ENCODE peak calls at places on chromosomes 1 and 21, in four cellular contexts. C is GM10248, D is right atrium auricular region, E is upper lobe of right lung. A is an unnamed sample.

GRCh38 chr1:31372961-31373896 is at the start of gene FABP3:
- DNase-seq in C (peak), D (peak), E (peak), A (peak)

GRCh38 chr1:51653127-51653526 is 36.2 kb downstream of the OSBPL9 start:
- DNase-seq in E (no peak), C (no peak), D (no peak), A (no peak)

GRCh38 chr1:83761084-83761760 is 237.7 kb downstream of the TTLL7 start:
- DNase-seq in D (no peak), C (peak), E (no peak), A (peak)

GRCh38 chr1:43452789-43453441 is 816 bp downstream of the HYI start:
- DNase-seq in E (no peak), C (no peak), D (no peak), A (no peak)

GRCh38 chr1:115323366-115324004 is 14.6 kb downstream of the NGF start:
- DNase-seq in C (no peak), D (no peak), E (no peak), A (no peak)

GRCh38 chr1:117020526-117021156 is 19.1 kb downstream of the CD101 start:
- DNase-seq in E (no peak), D (no peak), C (no peak), A (no peak)

GRCh38 chr1:40300651-40301050 is 16.4 kb downstream of the COL9A2 start:
- DNase-seq in E (no peak), D (no peak), C (no peak), A (peak)

GRCh38 chr1:95232646-95233320 is 1.2 kb upstream of the RWDD3 start:
- DNase-seq in E (no peak), D (no peak), C (no peak), A (no peak)

GRCh38 chr1:106465666-106466065 is 590.8 kb upstream of the PRMT6 start:
- DNase-seq in C (no peak), D (no peak), E (no peak), A (no peak)

GRCh38 chr1:61842863-61843514 is 100.7 kb downstream of the PATJ start:
- DNase-seq in D (no peak), E (no peak), C (no peak), A (no peak)

GRCh38 chr21:37055271-37055855 is 17.5 kb downstream of the PIGP start:
- DNase-seq in C (no peak), E (no peak), D (no peak), A (no peak)

GRCh38 chr1:236753554-236753953 is 41.5 kb upstream of the MTR start:
- DNase-seq in E (no peak), D (no peak), C (no peak), A (no peak)

GRCh38 chr1:203858055-203858454 is 3.3 kb upstream of the SNRPE start:
- DNase-seq in E (no peak), C (no peak), D (no peak), A (no peak)

GRCh38 chr1:175757381-175758015 is 14.1 kb upstream of the TNR start:
- DNase-seq in D (no peak), E (no peak), C (peak), A (peak)

GRCh38 chr1:218983848-218984247 is 189.8 kb upstream of the LYPLAL1 start:
- DNase-seq in E (no peak), C (no peak), D (no peak), A (no peak)

GRCh38 chr1:116036255-116036654 is 59.9 kb downstream of the SLC22A15 start:
- DNase-seq in C (no peak), E (no peak), D (no peak), A (no peak)

GRCh38 chr1:173395762-173396161 is 81.4 kb upstream of the PRDX6 start:
- DNase-seq in E (no peak), D (no peak), C (no peak), A (no peak)

GRCh38 chr1:50605186-50605875 is 182.1 kb upstream of the DMRTA2 start:
- DNase-seq in D (no peak), C (peak), E (no peak), A (peak)

GRCh38 chr1:4408380-4408779 is 246.0 kb upstream of the AJAP1 start:
- DNase-seq in C (no peak), D (no peak), E (no peak), A (no peak)

GRCh38 chr1:110450928-110451327 is at the start of gene PROK1:
- DNase-seq in C (no peak), E (no peak), D (no peak), A (no peak)

GRCh38 chr1:83846138-83846537 is 152.8 kb downstream of the TTLL7 start:
- DNase-seq in C (no peak), E (no peak), D (no peak), A (no peak)

GRCh38 chr1:225597926-225598575 is 54.9 kb downstream of the ENAH start:
- DNase-seq in E (no peak), D (no peak), C (no peak), A (no peak)

GRCh38 chr21:14836950-14837349 is 227.8 kb downstream of the NRIP1 start:
- DNase-seq in C (no peak), E (no peak), D (no peak), A (no peak)

GRCh38 chr1:161163793-161164192 is 2.4 kb upstream of the PPOX start:
- DNase-seq in E (peak), C (no peak), D (no peak), A (no peak)

GRCh38 chr1:87902830-87903614 is 574.3 kb downstream of the LMO4 start:
- DNase-seq in C (no peak), E (no peak), D (no peak), A (no peak)

GRCh38 chr1:192462630-192463029 is 112.9 kb upstream of the RGS1 start:
- DNase-seq in E (no peak), C (no peak), D (no peak), A (no peak)

GRCh38 chr21:36753556-36753955 is 54.6 kb downstream of the SIM2 start:
- DNase-seq in C (no peak), E (no peak), D (no peak), A (no peak)

GRCh38 chr1:19091539-19091938 is 118.5 kb downstream of the UBR4 start:
- DNase-seq in D (no peak), E (no peak), C (no peak), A (no peak)

GRCh38 chr1:19101244-19101643 is 108.8 kb downstream of the UBR4 start:
- DNase-seq in C (no peak), D (no peak), E (no peak), A (no peak)

GRCh38 chr1:19096990-19097389 is 113.1 kb downstream of the UBR4 start:
- DNase-seq in C (no peak), E (no peak), D (no peak), A (no peak)

GRCh38 chr1:19100008-19100407 is 110.1 kb downstream of the UBR4 start:
- DNase-seq in E (no peak), D (no peak), C (no peak), A (no peak)

GRCh38 chr1:19096036-19096833 is 113.8 kb downstream of the UBR4 start:
- DNase-seq in D (no peak), E (no peak), C (no peak), A (no peak)
- TF ChIP-seq CTCF in D (peak), E (peak), C (peak), A (no peak)

GRCh38 chr1:234980657-234981396 is 147.8 kb downstream of the TOMM20 start:
- DNase-seq in D (peak), C (peak), E (peak), A (peak)

GRCh38 chr1:234979316-234980223 is 149.1 kb downstream of the TOMM20 start:
- DNase-seq in C (no peak), D (no peak), E (no peak), A (no peak)

GRCh38 chr1:234981758-234982157 is 146.9 kb downstream of the TOMM20 start:
- DNase-seq in C (no peak), E (no peak), D (no peak), A (no peak)

GRCh38 chr1:234978397-234979291 is 150.0 kb downstream of the TOMM20 start:
- DNase-seq in D (peak), E (peak), C (peak), A (peak)

DNA sequence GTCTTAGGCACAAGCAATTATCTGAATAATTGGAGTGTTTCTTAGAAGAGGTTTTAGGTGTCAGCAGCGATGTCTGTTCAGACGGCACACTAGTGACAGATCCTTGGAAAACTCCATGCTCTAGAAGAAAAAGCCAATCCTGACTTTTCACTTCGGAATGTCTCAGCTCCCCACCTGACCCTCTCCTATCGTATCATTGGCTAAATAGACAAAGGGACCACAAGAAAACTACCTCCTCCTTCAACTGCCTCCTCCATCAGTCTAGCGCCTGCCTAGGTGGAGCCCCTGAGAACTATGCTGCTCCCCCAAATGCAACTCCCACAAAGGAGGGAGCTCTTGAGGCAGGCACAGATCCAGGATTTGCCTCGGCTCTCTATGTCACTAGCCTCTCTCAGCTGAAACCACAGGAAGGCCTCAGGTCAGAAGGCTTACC is 148.4 kb downstream of the TOMM20 start:
- DNase-seq in E (no peak), D (no peak), C (no peak), A (no peak)
- TF ChIP-seq CTCF in E (no peak), D (peak), C (no peak), A (no peak)

GRCh38 chr1:29912413-29912812 is 676.1 kb downstream of the PTPRU start:
- DNase-seq in E (no peak), D (no peak), C (no peak), A (no peak)
- TF ChIP-seq CTCF in E (peak), D (peak), C (no peak), A (no peak)

GRCh38 chr1:69737527-69738176 is 169.9 kb downstream of the LRRC7 start:
- DNase-seq in C (peak), E (no peak), D (no peak), A (peak)
- TF ChIP-seq CTCF in C (peak), E (peak), D (peak), A (peak)

GRCh38 chr1:85078903-85079302 is 30.6 kb upstream of the MCOLN3 start:
- DNase-seq in E (no peak), D (no peak), C (no peak), A (no peak)
- TF ChIP-seq CTCF in E (peak), D (peak), C (peak), A (no peak)

DNA sequence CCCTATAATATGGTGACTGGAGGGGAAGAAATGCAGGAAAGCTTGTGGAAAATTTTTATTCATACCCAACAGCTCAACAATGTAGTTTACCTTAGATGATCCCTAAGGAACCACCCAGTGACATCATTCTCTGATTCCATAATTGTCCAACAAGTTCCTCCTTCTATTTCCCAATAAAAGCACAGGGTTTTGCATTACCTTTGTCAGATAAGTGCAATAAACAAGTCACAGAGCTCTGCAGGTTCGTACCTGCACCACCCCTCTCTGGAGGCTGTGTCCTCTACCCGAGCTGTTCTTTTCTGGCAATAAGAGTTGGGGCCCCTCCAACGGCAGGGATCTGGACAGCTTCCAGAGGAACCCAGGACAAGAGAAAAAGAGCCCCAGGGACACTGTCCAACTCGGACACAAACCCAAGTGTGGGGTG is 38.9 kb downstream of the RCAN1 start:
- DNase-seq in C (no peak), E (no peak), D (no peak), A (no peak)
- TF ChIP-seq CTCF in C (no peak), E (no peak), D (no peak), A (no peak)

DNA sequence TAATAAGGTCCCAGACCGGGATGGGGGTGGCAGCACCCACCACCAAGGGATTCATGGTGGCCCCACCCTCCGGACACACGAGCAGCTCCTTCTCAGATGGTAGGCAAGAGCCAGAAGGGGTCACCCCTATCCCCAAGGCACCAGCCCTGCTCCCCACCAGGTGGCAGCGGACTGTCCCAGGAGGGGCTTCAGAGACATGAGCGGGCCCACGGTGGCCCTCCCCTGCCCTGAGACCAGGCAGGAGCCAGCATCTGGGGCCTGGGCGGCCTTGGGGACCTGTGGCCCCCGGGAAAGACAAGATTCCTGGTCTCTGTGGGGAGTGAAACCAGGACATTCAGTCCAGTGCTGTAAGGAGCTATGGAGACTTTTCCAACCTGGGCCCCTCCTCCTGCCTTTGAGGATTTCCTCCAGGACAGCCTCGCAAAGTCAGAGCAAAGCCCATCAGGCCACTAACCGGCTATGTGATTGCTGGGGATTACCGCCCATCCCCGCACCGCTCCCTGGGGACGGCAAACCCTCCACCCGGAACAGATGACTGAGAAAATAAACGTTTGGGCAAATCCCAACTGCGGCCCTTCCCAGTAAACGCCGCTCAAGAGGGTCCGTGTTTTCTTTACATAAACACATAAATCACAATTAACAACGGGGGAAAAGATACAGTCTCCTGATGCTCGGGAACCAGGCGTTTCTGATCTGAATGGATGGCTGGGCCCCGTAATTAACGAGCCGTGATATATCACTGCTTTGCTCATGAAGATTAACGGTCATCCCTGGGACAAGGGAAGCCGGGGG is 50.9 kb upstream of the ARHGEF16 start:
- DNase-seq in D (no peak), E (no peak), C (no peak), A (no peak)
- TF ChIP-seq CTCF in D (peak), E (peak), C (no peak), A (no peak)

DNA sequence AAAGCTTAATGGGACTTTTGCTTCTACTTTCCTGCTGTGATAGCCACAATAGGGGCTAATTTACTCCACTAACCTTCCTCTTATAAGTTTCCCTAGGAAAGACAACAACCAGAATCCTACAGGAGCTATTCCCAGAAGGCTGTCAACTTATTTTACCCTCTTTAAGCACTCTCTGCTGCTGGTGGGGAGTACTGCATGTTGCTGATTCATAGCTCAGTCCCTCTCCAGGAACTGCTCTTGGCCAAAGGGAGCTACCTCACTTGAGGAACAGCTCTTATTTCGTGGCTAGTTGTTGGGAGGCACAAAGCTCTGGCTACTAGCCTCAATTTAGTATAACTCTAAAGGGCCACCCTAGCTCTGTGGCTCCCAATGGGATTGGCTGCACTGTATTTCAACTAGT is 37.2 kb downstream of the ADSS2 start:
- DNase-seq in D (no peak), C (no peak), E (no peak), A (no peak)
- TF ChIP-seq CTCF in D (no peak), C (no peak), E (no peak), A (no peak)